ENCODE peak calls at places on chromosome 15, in four cellular contexts. X is left ventricle myocardium inferior, S is cardiac muscle cell, V is lower lobe of right lung. A is an unnamed sample.
A peak's percentile ranks its signal among the peaks of the same experiment; 100 is the strongest.

GRCh38 chr15:64634576-64635485 is 140.6 kb downstream of the RBPMS2 start:
- DNase-seq in X (no peak), S (peak; percentile 28), V (no peak), A (peak; percentile 31)

GRCh38 chr15:71784719-71785118 is 25.6 kb upstream of the NR2E3 start:
- DNase-seq in X (no peak), S (no peak), V (no peak), A (no peak)

GRCh38 chr15:31556494-31557150 is 230.0 kb downstream of the KLF13 start:
- DNase-seq in X (no peak), S (no peak), V (no peak), A (no peak)

GRCh38 chr15:66047321-66048024 is 178.2 kb downstream of the RAB11A start:
- DNase-seq in X (no peak), S (peak; percentile 23), V (no peak), A (no peak)

GRCh38 chr15:91219203-91219602 is 119.1 kb downstream of the SV2B start:
- DNase-seq in X (no peak), S (no peak), V (no peak), A (no peak)

GRCh38 chr15:48682949-48683651 is 37.6 kb upstream of the FBN1 start:
- DNase-seq in X (peak; percentile 64), S (no peak), V (peak; percentile 44), A (no peak)

GRCh38 chr15:39920510-39921273 is 626 bp upstream of the GPR176 start:
- DNase-seq in X (peak; percentile 79), S (peak; percentile 77), V (peak; percentile 86), A (peak; percentile 83)

GRCh38 chr15:41746802-41747201 is 27.5 kb upstream of the MAPKBP1 start:
- DNase-seq in X (no peak), S (no peak), V (no peak), A (no peak)

GRCh38 chr15:63504979-63505841 is 817 bp downstream of the USP3 start:
- DNase-seq in X (peak; percentile 67), S (peak; percentile 64), V (peak; percentile 83), A (peak; percentile 80)

GRCh38 chr15:94524565-94524964 is 293.2 kb downstream of the MCTP2 start:
- DNase-seq in X (no peak), S (no peak), V (no peak), A (peak; percentile 57)

GRCh38 chr15:96237002-96237401 is 93.5 kb upstream of the NR2F2 start:
- DNase-seq in X (no peak), S (no peak), V (no peak), A (no peak)

GRCh38 chr15:100039994-100040393 is 301.8 kb downstream of the ADAMTS17 start:
- DNase-seq in X (no peak), S (peak; percentile 19), V (no peak), A (no peak)

GRCh38 chr15:29268706-29269484 is 727 bp downstream of the NSMCE3 start:
- DNase-seq in X (peak; percentile 14), S (peak; percentile 10), V (peak; percentile 59), A (no peak)

GRCh38 chr15:31265871-31266711 is 60.5 kb upstream of the KLF13 start:
- DNase-seq in X (peak; percentile 43), S (no peak), V (peak; percentile 72), A (peak; percentile 67)

GRCh38 chr15:58669108-58669507 is 80.4 kb downstream of the ADAM10 start:
- DNase-seq in X (no peak), S (peak; percentile 16), V (no peak), A (no peak)

GRCh38 chr15:90344632-90345031 is 7.5 kb upstream of the ZNF774 start:
- DNase-seq in X (no peak), S (no peak), V (no peak), A (no peak)

GRCh38 chr15:58425185-58425584 is 6.6 kb upstream of the LIPC start:
- DNase-seq in X (no peak), S (no peak), V (no peak), A (no peak)

DNA sequence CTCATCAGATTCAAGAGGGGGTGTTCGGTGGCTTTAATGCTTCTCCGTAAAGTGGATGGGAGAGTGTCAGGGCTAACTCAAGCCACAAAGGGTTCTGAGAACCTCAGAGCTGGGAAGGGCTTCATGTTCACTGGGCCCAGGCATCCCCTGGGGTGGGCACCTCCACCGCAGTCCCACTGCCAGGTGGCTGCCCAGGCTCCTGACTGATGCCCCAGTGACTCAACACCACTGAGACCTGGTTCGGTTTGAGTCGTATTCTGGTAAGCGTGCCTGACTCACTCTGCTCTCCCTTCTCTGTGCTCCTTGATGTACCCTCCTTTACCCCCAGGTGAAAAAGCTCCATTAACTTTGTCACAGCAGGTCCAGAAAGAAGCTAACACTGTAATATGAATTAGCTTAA is 304.6 kb downstream of the RPLP1 start:
- DNase-seq in X (no peak), S (no peak), V (no peak), A (no peak)
- H3K4me1 ChIP-seq in X (no peaks in the 10 kb centered on the region), S (no peaks in the 10 kb centered on the region), V (peaks cover 38% of the 10 kb centered on the region), A (peaks cover 13% of the 10 kb centered on the region)

GRCh38 chr15:78415284-78415683 is 22.7 kb upstream of the IREB2 start:
- DNase-seq in X (no peak), S (peak; percentile 32), V (no peak), A (no peak)
- TF ChIP-seq CTCF in X (peak; percentile 35), S (peak; percentile 46), V (no peak), A (no peak)

GRCh38 chr15:62068071-62068786 is 1.5 kb downstream of the C2CD4A start:
- DNase-seq in X (peak; percentile 52), S (peak; percentile 44), V (peak; percentile 76), A (peak; percentile 73)

GRCh38 chr15:62067448-62068044 is 769 bp downstream of the C2CD4A start:
- DNase-seq in X (peak; percentile 31), S (peak; percentile 17), V (peak; percentile 52), A (peak; percentile 28)

GRCh38 chr15:62066663-62067447 is at the start of gene C2CD4A:
- DNase-seq in X (peak; percentile 54), S (peak; percentile 91), V (peak; percentile 83), A (peak; percentile 85)

GRCh38 chr15:62069551-62069950 is 2.8 kb downstream of the C2CD4A start:
- DNase-seq in X (no peak), S (no peak), V (no peak), A (no peak)

DNA sequence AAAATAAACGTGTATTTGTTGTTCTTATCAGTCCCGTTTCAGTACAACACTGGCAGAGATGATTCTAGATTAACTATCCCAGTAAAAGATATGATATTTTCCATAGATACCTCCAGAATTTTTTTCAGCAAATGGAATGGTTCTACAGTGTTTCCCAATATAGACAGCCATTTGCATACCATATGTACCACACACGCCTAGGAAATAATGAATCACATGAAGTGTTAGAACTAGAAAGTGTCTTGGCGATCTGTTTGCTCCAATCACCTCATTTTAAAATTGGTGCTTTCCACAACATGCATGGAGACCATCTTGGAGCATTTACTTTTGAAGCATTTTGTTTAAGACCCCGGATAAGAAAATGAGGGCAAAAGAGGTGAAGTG is 2.0 kb downstream of the C2CD4A start:
- DNase-seq in X (no peak), S (no peak), V (no peak), A (no peak)
- H3K4me3 ChIP-seq in X (peak overlapping the region; percentile 71), S (peak overlapping the region; percentile 20), V (peak overlapping the region; percentile 61), A (no peak overlapping the region)

GRCh38 chr15:60572462-60573214 is 93.7 kb upstream of the ICE2 start:
- DNase-seq in X (no peak), S (no peak), V (no peak), A (no peak)

GRCh38 chr15:60573936-60574335 is 95.0 kb upstream of the ICE2 start:
- DNase-seq in X (no peak), S (no peak), V (no peak), A (no peak)

GRCh38 chr15:60576515-60576914 is 97.6 kb upstream of the ICE2 start:
- DNase-seq in X (no peak), S (no peak), V (no peak), A (no peak)

GRCh38 chr15:60575995-60576394 is 97.1 kb upstream of the ICE2 start:
- DNase-seq in X (no peak), S (no peak), V (no peak), A (no peak)

GRCh38 chr15:60574801-60575631 is 96.1 kb upstream of the ICE2 start:
- DNase-seq in X (no peak), S (no peak), V (no peak), A (no peak)
- H3K4me1 ChIP-seq in X (peaks cover 50% of the 10 kb centered on the region), S (no peaks in the 10 kb centered on the region), V (peaks cover 41% of the 10 kb centered on the region), A (no peaks in the 10 kb centered on the region)

GRCh38 chr15:75538376-75538775 is 40.7 kb downstream of the PTPN9 start:
- DNase-seq in X (no peak), S (no peak), V (no peak), A (no peak)

GRCh38 chr15:75531041-75531450 is 48.1 kb downstream of the PTPN9 start:
- DNase-seq in X (peak; percentile 80), S (no peak), V (no peak), A (no peak)

GRCh38 chr15:75530169-75530568 is 48.9 kb downstream of the PTPN9 start:
- DNase-seq in X (no peak), S (no peak), V (no peak), A (no peak)

GRCh38 chr15:75533945-75534344 is 45.2 kb downstream of the PTPN9 start:
- DNase-seq in X (no peak), S (no peak), V (no peak), A (no peak)

GRCh38 chr15:75532413-75533250 is 46.5 kb downstream of the PTPN9 start:
- DNase-seq in X (peak; percentile 57), S (peak; percentile 67), V (no peak), A (no peak)
- TF ChIP-seq CTCF in X (peak; percentile 70), S (peak; percentile 47), V (peak; percentile 52), A (no peak)

GRCh38 chr15:77631790-77632551 is 741 bp downstream of the LINGO1 start:
- DNase-seq in X (peak; percentile 32), S (peak; percentile 66), V (no peak), A (no peak)

GRCh38 chr15:77632760-77633133 is at the start of gene LINGO1:
- DNase-seq in X (no peak), S (peak; percentile 71), V (no peak), A (no peak)

GRCh38 chr15:77630064-77630463 is 2.6 kb downstream of the LINGO1 start:
- DNase-seq in X (no peak), S (no peak), V (no peak), A (no peak)

GRCh38 chr15:77629070-77630030 is 3.4 kb downstream of the LINGO1 start:
- DNase-seq in X (no peak), S (no peak), V (no peak), A (no peak)

DNA sequence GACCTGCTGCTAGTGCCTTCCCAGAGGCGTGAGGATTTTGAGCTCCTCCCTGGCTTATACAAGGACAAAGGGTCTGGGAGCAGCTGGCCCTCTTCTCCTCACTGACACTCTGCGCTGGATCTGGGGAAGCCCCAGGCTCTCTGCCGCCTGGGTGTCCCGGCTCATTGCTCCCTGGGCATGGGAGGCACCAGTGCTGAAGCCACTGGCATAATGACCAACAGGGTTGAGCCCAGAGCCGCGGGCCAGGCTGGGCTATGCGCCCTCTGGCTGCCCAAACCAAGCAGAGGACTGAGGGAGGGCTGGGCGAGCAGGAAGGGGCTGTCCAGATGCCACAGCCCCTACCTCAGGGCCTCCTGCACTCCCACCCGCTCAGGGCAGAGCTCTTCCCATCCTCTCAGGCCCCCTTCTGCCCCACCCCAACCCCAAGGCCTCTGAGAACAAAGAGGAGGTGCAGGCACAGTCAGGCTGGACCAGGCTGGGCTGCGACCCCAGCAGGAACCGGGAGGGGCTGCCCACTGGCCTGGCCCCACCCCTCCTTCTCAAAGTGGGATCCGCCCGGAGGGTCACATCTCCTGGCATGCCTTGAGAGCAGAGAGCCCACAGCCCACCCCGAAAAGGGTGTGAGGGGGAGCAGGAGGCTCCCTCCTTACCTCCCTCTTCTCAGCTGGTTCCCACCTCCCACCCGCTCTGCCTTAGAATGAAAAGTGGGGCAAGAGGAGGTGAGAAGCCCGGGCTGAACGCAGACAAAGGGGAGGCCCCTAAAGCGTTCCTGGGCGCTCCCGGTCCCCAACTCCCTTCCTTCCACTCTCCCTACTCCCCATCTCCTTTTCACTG is 1.5 kb downstream of the LINGO1 start:
- DNase-seq in X (no peak), S (peak; percentile 51), V (no peak), A (no peak)
- H3K4me3 ChIP-seq in X (peak overlapping the region; percentile 78), S (peak overlapping the region; percentile 53), V (no peak overlapping the region), A (no peak overlapping the region)